ENCODE peak calls at places on chromosomes 2 and 18, in five cellular contexts. L, W, K, N and A are unnamed samples.

GRCh38 chr2:74440005-74440377 is 1.7 kb downstream of the RTKN start:
- DNase-seq in L (peak; percentile 84), W (no peak), K (no peak), N (peak; percentile 55), A (no peak)

GRCh38 chr2:201448701-201449100 is 2.6 kb downstream of the TRAK2 start:
- DNase-seq in L (no peak), W (no peak), K (no peak), N (no peak), A (no peak)

GRCh38 chr2:172425336-172425735 is 2.0 kb upstream of the ITGA6 start:
- DNase-seq in L (no peak), W (no peak), K (no peak), N (no peak), A (no peak)

GRCh38 chr2:144708641-144709040 is 188.7 kb upstream of the ZEB2 start:
- DNase-seq in L (no peak), W (no peak), K (no peak), N (no peak), A (no peak)

GRCh38 chr2:23375448-23375847 is 9.5 kb upstream of the KLHL29 start:
- DNase-seq in L (no peak), W (no peak), K (no peak), N (no peak), A (no peak)

GRCh38 chr2:100482741-100483140 is 12.5 kb downstream of the NMS start:
- DNase-seq in L (no peak), W (no peak), K (no peak), N (no peak), A (no peak)

GRCh38 chr18:26865557-26865956 is at the start of gene AQP4:
- DNase-seq in L (peak; percentile 13), W (no peak), K (no peak), N (no peak), A (no peak)

GRCh38 chr2:54945401-54946219 is 104.6 kb downstream of the RTN4 start:
- DNase-seq in L (no peak), W (no peak), K (peak; percentile 87), N (peak; percentile 95), A (no peak)

GRCh38 chr2:207660994-207661393 is 35.8 kb upstream of the METTL21A start:
- DNase-seq in L (no peak), W (no peak), K (no peak), N (no peak), A (no peak)

GRCh38 chr2:105797298-105797819 is 52.6 kb downstream of the NCK2 start:
- DNase-seq in L (no peak), W (peak; percentile 96), K (no peak), N (peak; percentile 47), A (no peak)

GRCh38 chr18:42064109-42064508 is 109.1 kb downstream of the PIK3C3 start:
- DNase-seq in L (no peak), W (no peak), K (no peak), N (no peak), A (no peak)

GRCh38 chr2:189104926-189105325 is 74.6 kb downstream of the COL5A2 start:
- DNase-seq in L (no peak), W (no peak), K (no peak), N (no peak), A (no peak)

GRCh38 chr18:74078257-74078656 is 69.4 kb downstream of the FBXO15 start:
- DNase-seq in L (no peak), W (no peak), K (no peak), N (no peak), A (no peak)